ENCODE peak calls at places on chromosomes 12 and 14, in eight cellular contexts. Z is astrocyte; N is tibial artery; M is lung; B is H7; S is choroid plexus epithelial cell; T is aorta; L is CD8-positive, alpha-beta T cell. G is an unnamed sample.

GRCh38 chr12:106585237-106585834 is 2.5 kb downstream of the RFX4 start:
- DNase-seq in Z (no peak), N (no peak), M (no peak), B (peak; percentile 70), S (no peak), T (no peak), L (no peak), G (no peak)

GRCh38 chr12:107649615-107650014 is 36.0 kb upstream of the PWP1 start:
- DNase-seq in Z (no peak), N (peak; percentile 16), M (no peak), B (no peak), S (no peak), T (no peak), L (no peak), G (no peak)

GRCh38 chr14:98906123-98906995 is 365.6 kb downstream of the BCL11B start:
- DNase-seq in Z (peak; percentile 23), N (no peak), M (peak; percentile 40), B (peak; percentile 59), S (no peak), T (no peak), L (no peak), G (peak; percentile 94)

GRCh38 chr14:33230016-33230415 is 291.3 kb downstream of the NPAS3 start:
- DNase-seq in Z (peak; percentile 12), N (no peak), M (no peak), B (no peak), S (no peak), T (no peak), L (no peak), G (no peak)

GRCh38 chr12:126760109-126760508 is 1506.9 kb upstream of the TMEM132C start:
- DNase-seq in Z (no peak), N (no peak), M (no peak), B (no peak), S (no peak), T (no peak), L (no peak), G (no peak)

GRCh38 chr14:81729622-81730021 is 196.0 kb upstream of the SEL1L start:
- DNase-seq in Z (no peak), N (no peak), M (no peak), B (no peak), S (no peak), T (no peak), L (no peak), G (no peak)

GRCh38 chr14:59438148-59438766 is 26.9 kb downstream of the GPR135 start:
- DNase-seq in Z (peak; percentile 91), N (no peak), M (no peak), B (no peak), S (peak; percentile 89), T (no peak), L (no peak), G (peak; percentile 70)

GRCh38 chr12:54404061-54405004 is 14.7 kb downstream of the ITGA5 start:
- DNase-seq in Z (no peak), N (no peak), M (no peak), B (peak; percentile 91), S (peak; percentile 80), T (peak; percentile 55), L (peak; percentile 48), G (peak; percentile 67)

GRCh38 chr12:22262309-22262708 is 72.2 kb downstream of the ST8SIA1 start:
- DNase-seq in Z (peak; percentile 73), N (no peak), M (no peak), B (peak; percentile 12), S (no peak), T (no peak), L (no peak), G (no peak)

GRCh38 chr12:115338566-115339294 is 654.8 kb upstream of the TBX3 start:
- DNase-seq in Z (no peak), N (no peak), M (no peak), B (no peak), S (no peak), T (no peak), L (no peak), G (peak; percentile 39)

GRCh38 chr12:105204916-105205315 is 31.1 kb downstream of the APPL2 start:
- DNase-seq in Z (peak; percentile 84), N (no peak), M (no peak), B (no peak), S (peak; percentile 54), T (no peak), L (no peak), G (peak; percentile 62)

GRCh38 chr12:53750812-53751335 is 905 bp downstream of the CISTR start:
- DNase-seq in Z (peak; percentile 16), N (peak; percentile 66), M (no peak), B (peak; percentile 84), S (no peak), T (no peak), L (no peak), G (no peak)

GRCh38 chr14:34243401-34243800 is 218.6 kb downstream of the SPTSSA start:
- DNase-seq in Z (no peak), N (no peak), M (no peak), B (no peak), S (no peak), T (no peak), L (no peak), G (no peak)

GRCh38 chr14:49865431-49865859 is 12.9 kb upstream of the NEMF start:
- DNase-seq in Z (no peak), N (peak; percentile 84), M (peak; percentile 72), B (peak; percentile 59), S (peak; percentile 80), T (peak; percentile 84), L (peak; percentile 71), G (peak; percentile 76)

GRCh38 chr12:115308918-115309317 is 624.9 kb upstream of the TBX3 start:
- DNase-seq in Z (no peak), N (no peak), M (no peak), B (no peak), S (no peak), T (no peak), L (no peak), G (no peak)

GRCh38 chr12:113154351-113154973 is 4.9 kb downstream of the CFAP73 start:
- DNase-seq in Z (no peak), N (no peak), M (no peak), B (peak; percentile 94), S (peak; percentile 30), T (no peak), L (no peak), G (peak; percentile 38)
- H3K4me3 ChIP-seq in Z (no peak overlapping the region), N (no peak overlapping the region), M (no peak overlapping the region), B (peak overlapping the region; percentile 43), S (no peak overlapping the region), T (no peak overlapping the region), L (peak overlapping the region; percentile 33), G (peak overlapping the region; percentile 19)

GRCh38 chr12:68271346-68271745 is 17.9 kb upstream of the IL22 start:
- DNase-seq in Z (peak; percentile 70), N (no peak), M (no peak), B (no peak), S (peak; percentile 99), T (no peak), L (no peak), G (no peak)

GRCh38 chr12:68268971-68269370 is 15.6 kb upstream of the IL22 start:
- DNase-seq in Z (no peak), N (no peak), M (no peak), B (no peak), S (no peak), T (no peak), L (no peak), G (no peak)

GRCh38 chr12:68269727-68270126 is 16.3 kb upstream of the IL22 start:
- DNase-seq in Z (no peak), N (no peak), M (no peak), B (no peak), S (no peak), T (no peak), L (no peak), G (no peak)

GRCh38 chr12:68272732-68273131 is 19.3 kb upstream of the IL22 start:
- DNase-seq in Z (no peak), N (no peak), M (no peak), B (no peak), S (no peak), T (no peak), L (no peak), G (no peak)

GRCh38 chr12:68270358-68270757 is 17.0 kb upstream of the IL22 start:
- DNase-seq in Z (no peak), N (no peak), M (no peak), B (no peak), S (no peak), T (no peak), L (no peak), G (no peak)
- H3K4me3 ChIP-seq in Z (no peak overlapping the region), N (no peak overlapping the region), M (no peak overlapping the region), B (no peak overlapping the region), S (no peak overlapping the region), T (no peak overlapping the region), L (no peak overlapping the region), G (no peak overlapping the region)

GRCh38 chr12:57051011-57051410 is 1.1 kb upstream of the MYO1A start:
- DNase-seq in Z (no peak), N (no peak), M (no peak), B (no peak), S (no peak), T (no peak), L (no peak), G (no peak)

GRCh38 chr12:57047981-57048380 is 1.9 kb downstream of the MYO1A start:
- DNase-seq in Z (peak; percentile 14), N (no peak), M (no peak), B (no peak), S (no peak), T (no peak), L (no peak), G (no peak)

GRCh38 chr12:57048423-57048822 is 1.5 kb downstream of the MYO1A start:
- DNase-seq in Z (no peak), N (no peak), M (no peak), B (no peak), S (no peak), T (no peak), L (no peak), G (no peak)

GRCh38 chr12:57049047-57049446 is 882 bp downstream of the MYO1A start:
- DNase-seq in Z (no peak), N (no peak), M (no peak), B (no peak), S (no peak), T (no peak), L (no peak), G (no peak)

DNA sequence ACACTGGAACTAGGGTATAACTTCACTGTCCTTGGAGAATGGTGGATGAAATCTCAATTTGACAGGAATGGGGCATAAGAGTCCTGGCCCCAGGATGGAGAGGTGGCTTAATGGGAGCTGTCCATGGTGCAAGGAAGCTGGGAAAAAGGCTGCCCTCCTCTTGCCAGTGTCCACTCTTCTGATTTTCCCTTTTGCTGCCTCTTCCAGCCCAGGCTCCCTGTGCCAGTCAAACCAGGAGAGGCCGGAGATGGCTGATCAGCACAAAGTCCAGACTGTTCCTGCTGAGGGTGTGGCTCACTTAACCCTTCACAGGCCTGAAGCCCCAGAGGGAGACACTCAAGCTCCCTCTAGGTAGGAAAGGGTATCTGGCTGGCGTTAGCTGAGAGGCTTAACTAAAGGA is at the start of gene MYO1A:
- DNase-seq in Z (no peak), N (no peak), M (no peak), B (no peak), S (peak; percentile 19), T (no peak), L (no peak), G (peak; percentile 28)
- H3K4me3 ChIP-seq in Z (no peak within 1 kb of the TSS), N (no peak within 1 kb of the TSS), M (no peak within 1 kb of the TSS), B (no peak within 1 kb of the TSS), S (no peak within 1 kb of the TSS), T (no peak within 1 kb of the TSS), L (no peak within 1 kb of the TSS), G (no peak within 1 kb of the TSS)

DNA sequence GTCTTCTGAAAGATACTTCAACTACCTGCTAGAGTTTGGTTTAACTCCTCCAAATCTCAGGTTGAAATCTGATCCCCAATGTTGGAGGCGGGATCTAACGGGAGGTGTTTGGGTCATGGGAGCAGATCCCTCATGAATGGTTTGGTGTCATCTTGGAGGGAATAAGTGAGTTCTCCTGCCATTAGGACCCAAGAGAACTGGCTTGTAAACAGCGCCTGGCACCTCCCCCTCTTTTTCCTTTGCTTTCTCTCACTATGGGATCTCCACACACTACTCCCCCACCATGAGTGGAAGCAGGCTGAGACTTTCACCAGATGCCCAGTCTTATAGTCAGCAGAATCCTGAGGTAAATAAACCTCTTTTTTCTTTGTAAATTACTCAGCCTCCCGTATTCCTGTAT is 2.5 kb downstream of the CNIH1 start:
- DNase-seq in Z (no peak), N (no peak), M (no peak), B (no peak), S (no peak), T (no peak), L (no peak), G (no peak)
- H3K4me3 ChIP-seq in Z (no peak overlapping the region), N (no peak overlapping the region), M (no peak overlapping the region), B (no peak overlapping the region), S (no peak overlapping the region), T (no peak overlapping the region), L (no peak overlapping the region), G (no peak overlapping the region)

G was measured in epithelial cell of esophagus.